ENCODE peak calls at places on chromosome 20, in ten cellular contexts. Q is right lobe of liver, E is endothelial cell of umbilical vein, Y is HCT116, L is IMR-90, J is heart left ventricle, D is tibial nerve, U is uterus, Z is Peyer's patch, F is transverse colon. X is an unnamed sample. For H3K36me3, the result is how much of the 10 kb centered on the place peaks cover.

GRCh38 chr20:36030143-36030542 is 61.8 kb downstream of the CNBD2 start:
- DNase-seq in Q (no peak), E (no peak), Y (no peak), L (peak), J (peak), D (peak), U (peak), Z (no peak), F (no peak), X (no peak)

GRCh38 chr20:55565374-55565773 is 439.9 kb downstream of the CBLN4 start:
- DNase-seq in Q (no peak), E (no peak), Y (no peak), L (no peak), J (no peak), D (no peak), U (no peak), Z (no peak), F (no peak), X (no peak)

GRCh38 chr20:50381771-50382593 is 128.2 kb upstream of the PTPN1 start:
- DNase-seq in Q (no peak), E (peak), Y (no peak), L (no peak), J (no peak), D (no peak), U (no peak), Z (peak), F (peak), X (no peak)

GRCh38 chr20:60627751-60628565 is 624.1 kb upstream of the CDH4 start:
- DNase-seq in Q (no peak), E (no peak), Y (no peak), L (no peak), J (no peak), D (no peak), U (no peak), Z (no peak), F (no peak), X (no peak)

GRCh38 chr20:1309439-1309847 is 19.5 kb downstream of the SDCBP2 start:
- DNase-seq in Q (no peak), E (no peak), Y (no peak), L (no peak), J (no peak), D (no peak), U (no peak), Z (no peak), F (no peak), X (no peak)

GRCh38 chr20:44586289-44586911 is 4.0 kb downstream of the PKIG start:
- DNase-seq in Q (no peak), E (peak), Y (no peak), L (no peak), J (no peak), D (no peak), U (no peak), Z (peak), F (peak), X (no peak)

GRCh38 chr20:32535953-32536823 is 48.9 kb downstream of the NOL4L start:
- DNase-seq in Q (no peak), E (no peak), Y (peak), L (peak), J (peak), D (no peak), U (no peak), Z (peak), F (peak), X (no peak)

GRCh38 chr20:56606174-56606945 is 22.7 kb upstream of the TFAP2C start:
- DNase-seq in Q (no peak), E (no peak), Y (peak), L (no peak), J (no peak), D (no peak), U (no peak), Z (peak), F (peak), X (no peak)

GRCh38 chr20:53070714-53071392 is 98.7 kb downstream of the TSHZ2 start:
- DNase-seq in Q (no peak), E (peak), Y (no peak), L (no peak), J (no peak), D (no peak), U (no peak), Z (no peak), F (no peak), X (no peak)

GRCh38 chr20:4266183-4266582 is 250.8 kb upstream of the RNF24 start:
- DNase-seq in Q (no peak), E (no peak), Y (no peak), L (no peak), J (no peak), D (no peak), U (no peak), Z (no peak), F (no peak), X (no peak)

GRCh38 chr20:6632187-6632586 is 135.3 kb upstream of the BMP2 start:
- DNase-seq in Q (no peak), E (no peak), Y (no peak), L (no peak), J (no peak), D (peak), U (peak), Z (peak), F (peak), X (peak)

GRCh38 chr20:47019106-47019824 is 124.6 kb downstream of the EYA2 start:
- DNase-seq in Q (no peak), E (no peak), Y (no peak), L (peak), J (no peak), D (peak), U (peak), Z (no peak), F (peak), X (no peak)

GRCh38 chr20:36132802-36133211 is 21.7 kb upstream of the EPB41L1 start:
- DNase-seq in Q (no peak), E (no peak), Y (no peak), L (no peak), J (no peak), D (no peak), U (no peak), Z (no peak), F (no peak), X (no peak)

GRCh38 chr20:24646331-24646730 is 176.9 kb downstream of the SYNDIG1 start:
- DNase-seq in Q (no peak), E (no peak), Y (no peak), L (no peak), J (no peak), D (no peak), U (no peak), Z (peak), F (no peak), X (no peak)

GRCh38 chr20:50625986-50626677 is 65.2 kb downstream of the RIPOR3 start:
- DNase-seq in Q (no peak), E (no peak), Y (peak), L (peak), J (peak), D (peak), U (peak), Z (peak), F (peak), X (peak)

GRCh38 chr20:20214757-20215275 is 153.1 kb upstream of the INSM1 start:
- DNase-seq in Q (no peak), E (no peak), Y (no peak), L (no peak), J (no peak), D (no peak), U (no peak), Z (no peak), F (no peak), X (no peak)

GRCh38 chr20:44683263-44684046 is 31.7 kb upstream of the CCN5 start:
- DNase-seq in Q (no peak), E (peak), Y (peak), L (peak), J (no peak), D (no peak), U (no peak), Z (peak), F (peak), X (peak)

GRCh38 chr20:10536531-10536930 is 101.4 kb downstream of the SLX4IP start:
- DNase-seq in Q (peak), E (peak), Y (no peak), L (peak), J (no peak), D (no peak), U (no peak), Z (no peak), F (no peak), X (no peak)

GRCh38 chr20:20568604-20569205 is 143.7 kb downstream of the RALGAPA2 start:
- DNase-seq in Q (no peak), E (peak), Y (no peak), L (peak), J (no peak), D (no peak), U (no peak), Z (peak), F (no peak), X (no peak)

GRCh38 chr20:32201977-32202363 is 5.6 kb downstream of the PLAGL2 start:
- DNase-seq in Q (no peak), E (no peak), Y (no peak), L (no peak), J (no peak), D (no peak), U (no peak), Z (no peak), F (no peak), X (peak)

GRCh38 chr20:22916121-22916842 is 118.8 kb upstream of the SSTR4 start:
- DNase-seq in Q (no peak), E (no peak), Y (no peak), L (no peak), J (no peak), D (no peak), U (no peak), Z (no peak), F (peak), X (no peak)

GRCh38 chr20:52945862-52946522 is 26.2 kb upstream of the TSHZ2 start:
- DNase-seq in Q (no peak), E (no peak), Y (no peak), L (no peak), J (no peak), D (no peak), U (no peak), Z (no peak), F (no peak), X (no peak)

GRCh38 chr20:17525132-17525531 is 6.0 kb downstream of the BFSP1 start:
- DNase-seq in Q (no peak), E (no peak), Y (no peak), L (no peak), J (no peak), D (no peak), U (no peak), Z (no peak), F (no peak), X (no peak)

GRCh38 chr20:51156041-51156795 is 133.3 kb upstream of the KCNG1 start:
- DNase-seq in Q (no peak), E (no peak), Y (no peak), L (peak), J (no peak), D (peak), U (peak), Z (no peak), F (no peak), X (no peak)

GRCh38 chr20:1940581-1940980 is 45.4 kb downstream of the SIRPA start:
- DNase-seq in Q (no peak), E (no peak), Y (no peak), L (no peak), J (no peak), D (no peak), U (no peak), Z (no peak), F (no peak), X (no peak)

GRCh38 chr20:50733644-50734349 is 2.4 kb downstream of the PARD6B start:
- DNase-seq in Q (no peak), E (no peak), Y (no peak), L (no peak), J (no peak), D (no peak), U (no peak), Z (no peak), F (no peak), X (no peak)

GRCh38 chr20:49422176-49422575 is 60.3 kb downstream of the KCNB1 start:
- DNase-seq in Q (no peak), E (no peak), Y (no peak), L (no peak), J (no peak), D (no peak), U (no peak), Z (no peak), F (no peak), X (no peak)

GRCh38 chr20:49938173-49939163 is 2.3 kb downstream of the RNF114 start:
- DNase-seq in Q (no peak), E (peak), Y (no peak), L (peak), J (peak), D (peak), U (peak), Z (peak), F (peak), X (peak)

GRCh38 chr20:62243906-62244515 is 5.7 kb downstream of the OSBPL2 start:
- DNase-seq in Q (no peak), E (no peak), Y (no peak), L (no peak), J (no peak), D (no peak), U (no peak), Z (no peak), F (no peak), X (no peak)

GRCh38 chr20:62241501-62241900 is 3.2 kb downstream of the OSBPL2 start:
- DNase-seq in Q (no peak), E (no peak), Y (no peak), L (no peak), J (no peak), D (no peak), U (no peak), Z (peak), F (peak), X (no peak)

GRCh38 chr20:62243106-62243505 is 4.8 kb downstream of the OSBPL2 start:
- DNase-seq in Q (no peak), E (no peak), Y (no peak), L (no peak), J (no peak), D (no peak), U (no peak), Z (no peak), F (no peak), X (no peak)

GRCh38 chr20:62240015-62240685 is 1.8 kb downstream of the OSBPL2 start:
- DNase-seq in Q (no peak), E (no peak), Y (no peak), L (no peak), J (no peak), D (no peak), U (no peak), Z (no peak), F (no peak), X (no peak)

DNA sequence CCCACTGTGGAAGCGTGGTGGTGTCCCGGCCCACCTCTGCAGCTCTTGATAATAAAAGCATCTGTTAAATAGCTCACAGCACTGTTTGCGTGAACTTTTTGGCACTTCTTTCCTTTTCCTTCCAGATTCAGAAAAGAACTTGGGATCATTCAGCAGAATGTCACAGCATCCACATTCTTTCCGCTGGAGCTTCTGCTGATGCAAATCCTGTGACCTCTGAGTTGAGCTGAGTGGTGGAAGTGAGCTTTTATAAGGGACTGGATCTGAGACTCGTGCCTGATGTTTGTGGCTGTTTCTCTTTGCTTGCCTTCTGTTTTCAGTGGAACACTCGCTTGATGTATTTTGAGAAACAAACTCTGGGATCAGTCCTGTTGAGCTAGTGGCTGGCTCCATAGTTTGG is 3.9 kb downstream of the OSBPL2 start:
- DNase-seq in Q (no peak), E (peak), Y (no peak), L (no peak), J (no peak), D (no peak), U (no peak), Z (no peak), F (no peak), X (no peak)
- H3K36me3 ChIP-seq in Q (under half), E (under half), Y (under half), L (under half), J (under half), D (under half), U (under half), Z (under half), F (under half), X (under half)

GRCh38 chr20:15930324-15931305 is 642.6 kb downstream of the KIF16B start:
- DNase-seq in Q (no peak), E (peak), Y (no peak), L (peak), J (no peak), D (peak), U (no peak), Z (no peak), F (no peak), X (no peak)
- TF ChIP-seq CTCF in Q (peak), E (peak), Y (no peak), L (peak), J (no peak), D (peak), U (peak), Z (peak), F (peak), X (peak)

GRCh38 chr20:62334881-62335280 is 32.1 kb downstream of the ADRM1 start:
- DNase-seq in Q (no peak), E (no peak), Y (no peak), L (no peak), J (no peak), D (no peak), U (no peak), Z (no peak), F (no peak), X (no peak)
- TF ChIP-seq POLR2A in Q (no peak), E (no peak), Y (no peak), L (no peak), J (no peak), D (no peak), U (no peak), Z (no peak), F (no peak), X (no peak)

GRCh38 chr20:58702161-58702510 is 9.5 kb downstream of the NPEPL1 start:
- DNase-seq in Q (no peak), E (no peak), Y (no peak), L (no peak), J (no peak), D (no peak), U (no peak), Z (no peak), F (peak), X (peak)
- H3K36me3 ChIP-seq in Q (under half), E (under half), Y (under half), L (under half), J (half or more), D (under half), U (under half), Z (half or more), F (under half), X (half or more)

DNA sequence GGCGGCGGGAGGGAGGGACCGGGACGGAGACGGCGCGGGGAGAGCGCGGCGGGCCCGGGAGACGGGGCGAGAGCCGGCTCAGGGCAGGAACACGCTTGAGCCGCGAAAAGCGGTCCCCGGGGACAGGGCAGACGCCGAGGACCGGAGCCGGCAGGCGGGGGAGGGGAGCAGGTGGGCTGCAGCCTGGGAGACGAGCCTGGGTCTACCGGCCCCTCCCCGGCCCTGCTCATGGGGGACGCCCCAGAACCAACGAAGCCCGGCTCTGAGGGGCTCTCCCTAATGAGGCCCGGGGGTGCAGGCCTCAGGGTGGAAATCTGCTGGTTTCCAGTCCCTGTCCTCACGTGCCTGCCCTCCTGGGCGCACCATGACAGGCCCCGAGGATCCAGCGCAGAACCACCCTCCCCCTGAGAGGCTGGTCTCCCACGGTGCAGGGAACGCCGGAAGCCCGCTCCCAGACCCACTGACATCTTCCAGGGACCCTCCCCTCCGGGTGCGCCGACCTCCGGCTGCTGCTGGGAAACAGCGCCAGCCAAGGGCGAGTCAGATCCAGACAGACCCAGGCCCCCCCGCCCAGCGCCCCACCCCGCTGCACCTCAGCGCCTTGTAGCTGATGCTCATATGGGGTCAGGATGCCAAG is 568 bp upstream of the EEF1A2 start:
- DNase-seq in Q (peak), E (no peak), Y (no peak), L (no peak), J (no peak), D (no peak), U (no peak), Z (no peak), F (no peak), X (peak)
- TF ChIP-seq CTCF in Q (no peak), E (no peak), Y (no peak), L (no peak), J (no peak), D (no peak), U (no peak), Z (no peak), F (no peak), X (no peak)

DNA sequence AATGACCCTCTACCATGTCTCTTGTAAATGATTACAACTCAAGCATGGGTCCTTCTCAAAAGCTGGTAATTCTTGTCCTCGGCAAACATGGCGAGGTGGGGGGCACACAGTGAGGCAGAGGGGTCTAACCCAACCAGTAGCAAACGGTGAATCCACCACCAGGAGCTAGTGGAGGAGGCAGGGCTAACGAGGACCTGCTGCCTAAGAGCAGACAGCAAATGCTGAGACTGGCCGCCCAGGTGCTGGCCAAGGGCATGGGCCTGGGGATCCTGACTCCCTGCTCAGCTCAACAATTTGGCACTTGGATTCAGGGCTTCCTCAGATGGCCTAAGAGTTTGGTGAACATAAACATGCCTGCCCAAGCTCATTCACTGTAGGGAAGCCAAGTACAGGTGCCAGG is 18.4 kb downstream of the PCIF1 start:
- DNase-seq in Q (peak), E (no peak), Y (no peak), L (no peak), J (no peak), D (no peak), U (no peak), Z (no peak), F (no peak), X (no peak)
- TF ChIP-seq POLR2A in Q (no peak), E (no peak), Y (no peak), L (no peak), J (no peak), D (no peak), U (no peak), Z (no peak), F (no peak), X (no peak)

GRCh38 chr20:38551056-38551626 is 29.9 kb upstream of the ADIG start:
- DNase-seq in Q (no peak), E (no peak), Y (no peak), L (no peak), J (no peak), D (no peak), U (no peak), Z (no peak), F (no peak), X (no peak)

GRCh38 chr20:38550274-38550673 is 30.7 kb upstream of the ADIG start:
- DNase-seq in Q (no peak), E (no peak), Y (no peak), L (no peak), J (no peak), D (no peak), U (no peak), Z (no peak), F (no peak), X (no peak)

GRCh38 chr20:38548356-38549083 is 32.5 kb upstream of the ADIG start:
- DNase-seq in Q (no peak), E (no peak), Y (no peak), L (no peak), J (no peak), D (no peak), U (no peak), Z (no peak), F (no peak), X (no peak)

GRCh38 chr20:38545771-38546170 is 35.2 kb upstream of the ADIG start:
- DNase-seq in Q (no peak), E (no peak), Y (no peak), L (no peak), J (no peak), D (no peak), U (no peak), Z (no peak), F (no peak), X (no peak)

DNA sequence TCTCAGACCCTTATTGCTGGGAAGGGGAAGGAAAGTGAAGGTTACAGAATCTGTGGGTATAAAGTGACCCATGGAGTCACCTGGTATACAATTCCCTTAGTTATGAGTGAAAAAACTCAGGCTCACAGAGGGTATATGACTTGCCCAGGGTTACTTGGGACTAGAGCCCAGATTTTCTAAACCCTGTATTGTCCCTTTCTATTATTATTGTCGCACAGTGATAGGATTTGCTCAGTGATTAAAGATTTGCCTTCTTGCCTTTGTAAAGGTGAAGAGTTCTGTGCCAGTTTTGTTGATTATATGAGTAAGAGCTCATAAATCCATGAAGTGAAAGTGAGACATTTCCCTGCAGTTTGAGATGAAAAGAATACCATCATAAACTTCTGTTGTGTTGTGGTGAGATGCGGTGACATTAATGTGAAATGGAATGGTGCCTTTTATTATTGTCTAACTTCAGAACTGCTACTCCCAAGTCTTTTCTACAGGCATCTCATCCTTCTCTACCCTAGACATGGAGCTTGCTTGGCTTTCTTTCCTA is 33.6 kb upstream of the ADIG start:
- DNase-seq in Q (no peak), E (no peak), Y (no peak), L (no peak), J (no peak), D (no peak), U (no peak), Z (no peak), F (no peak), X (no peak)
- H3K36me3 ChIP-seq in Q (under half), E (under half), Y (under half), L (under half), J (half or more), D (under half), U (under half), Z (half or more), F (under half), X (under half)

X was measured in adrenal gland.